ENCODE peak calls at places on chromosomes 7 and 10, in five cellular contexts. N is GF-D8, E is hypothalamus, G is activated T-cell treated with anti-CD3 and anti-CD28 coated beads for 1 hour, P is heart left ventricle. W is an unnamed sample.

GRCh38 chr10:12448729-12449391 is 99.5 kb downstream of the CAMK1D start:
- DNase-seq in N (peak), E (no peak), G (peak), P (no peak), W (no peak)

GRCh38 chr7:40758590-40758989 is 623.8 kb downstream of the SUGCT start:
- DNase-seq in N (no peak), E (no peak), G (no peak), P (no peak), W (no peak)

GRCh38 chr10:35027567-35027966 is 62.6 kb downstream of the CUL2 start:
- DNase-seq in N (peak), E (no peak), G (no peak), P (no peak), W (no peak)

GRCh38 chr7:71132521-71133231 is 732 bp downstream of the GALNT17 start:
- DNase-seq in N (no peak), E (no peak), G (no peak), P (no peak), W (peak)

GRCh38 chr10:95247200-95247880 is 43.5 kb downstream of the PDLIM1 start:
- DNase-seq in N (no peak), E (no peak), G (no peak), P (no peak), W (no peak)

GRCh38 chr7:123327661-123328060 is 127.9 kb upstream of the SLC13A1 start:
- DNase-seq in N (no peak), E (no peak), G (no peak), P (no peak), W (no peak)

GRCh38 chr10:4740471-4740870 is 85.5 kb upstream of the AKR1E2 start:
- DNase-seq in N (no peak), E (no peak), G (no peak), P (no peak), W (no peak)

GRCh38 chr7:70018700-70019099 is 420.4 kb downstream of the AUTS2 start:
- DNase-seq in N (no peak), E (no peak), G (no peak), P (no peak), W (no peak)

GRCh38 chr7:105261689-105262088 is 127.0 kb downstream of the SRPK2 start:
- DNase-seq in N (peak), E (no peak), G (no peak), P (no peak), W (no peak)

GRCh38 chr10:102629661-102630614 is 14.3 kb upstream of the TRIM8 start:
- DNase-seq in N (peak), E (no peak), G (no peak), P (peak), W (no peak)

GRCh38 chr10:29710128-29710527 is 75.4 kb upstream of the SVIL start:
- DNase-seq in N (no peak), E (no peak), G (no peak), P (no peak), W (no peak)

GRCh38 chr7:117178600-117178999 is 144.3 kb downstream of the WNT2 start:
- DNase-seq in N (no peak), E (no peak), G (no peak), P (no peak), W (no peak)

W was measured in head of caudate nucleus.